ENCODE peak calls at places on chromosomes 5 and 9, in four cellular contexts. One of them, this sample, is unnamed.

GRCh38 chr5:65927497-65928340 is 1.3 kb downstream of the ERBIN start:
- DNase-seq in AG08395: peak
- DNase-seq in iris pigment epithelial cell: peak
- DNase-seq in activated CD4-positive, alpha-beta T cell treated with anti-CD3 and anti-CD28 coated beads, Interleukin-2, amount 10 ng/mL, durations not matched to agents 7 days and 5 days: peak
- DNase-seq in this sample: peak

GRCh38 chr5:121182788-121183490 is 668.7 kb upstream of the FTMT start:
- DNase-seq in iris pigment epithelial cell: peak
- DNase-seq in activated CD4-positive, alpha-beta T cell treated with anti-CD3 and anti-CD28 coated beads, Interleukin-2, amount 10 ng/mL, durations not matched to agents 7 days and 5 days: no peak
- DNase-seq in AG08395: no peak
- DNase-seq in this sample: no peak

GRCh38 chr9:134872482-134873231 is 8.0 kb upstream of the FCN2 start:
- DNase-seq in activated CD4-positive, alpha-beta T cell treated with anti-CD3 and anti-CD28 coated beads, Interleukin-2, amount 10 ng/mL, durations not matched to agents 7 days and 5 days: no peak
- DNase-seq in AG08395: no peak
- DNase-seq in iris pigment epithelial cell: no peak
- DNase-seq in this sample: no peak

GRCh38 chr5:134119720-134120119 is 5.2 kb downstream of the TCF7 start:
- DNase-seq in AG08395: no peak
- DNase-seq in activated CD4-positive, alpha-beta T cell treated with anti-CD3 and anti-CD28 coated beads, Interleukin-2, amount 10 ng/mL, durations not matched to agents 7 days and 5 days: no peak
- DNase-seq in iris pigment epithelial cell: no peak
- DNase-seq in this sample: no peak

GRCh38 chr9:114691046-114691955 is 9.3 kb upstream of the TEX48 start:
- DNase-seq in iris pigment epithelial cell: peak
- DNase-seq in AG08395: peak
- DNase-seq in activated CD4-positive, alpha-beta T cell treated with anti-CD3 and anti-CD28 coated beads, Interleukin-2, amount 10 ng/mL, durations not matched to agents 7 days and 5 days: peak
- DNase-seq in this sample: peak

GRCh38 chr5:400282-401215 is 42.4 kb upstream of the EXOC3 start:
- DNase-seq in activated CD4-positive, alpha-beta T cell treated with anti-CD3 and anti-CD28 coated beads, Interleukin-2, amount 10 ng/mL, durations not matched to agents 7 days and 5 days: peak
- DNase-seq in iris pigment epithelial cell: no peak
- DNase-seq in AG08395: peak
- DNase-seq in this sample: peak

GRCh38 chr5:174303437-174304045 is 258.0 kb downstream of the NSG2 start:
- DNase-seq in AG08395: no peak
- DNase-seq in iris pigment epithelial cell: no peak
- DNase-seq in activated CD4-positive, alpha-beta T cell treated with anti-CD3 and anti-CD28 coated beads, Interleukin-2, amount 10 ng/mL, durations not matched to agents 7 days and 5 days: no peak
- DNase-seq in this sample: no peak

GRCh38 chr9:108634164-108634563 is 221.6 kb downstream of the ACTL7B start:
- DNase-seq in iris pigment epithelial cell: peak
- DNase-seq in AG08395: peak
- DNase-seq in activated CD4-positive, alpha-beta T cell treated with anti-CD3 and anti-CD28 coated beads, Interleukin-2, amount 10 ng/mL, durations not matched to agents 7 days and 5 days: no peak
- DNase-seq in this sample: no peak

GRCh38 chr5:71529682-71530081 is 57.5 kb upstream of the MCCC2 start:
- DNase-seq in activated CD4-positive, alpha-beta T cell treated with anti-CD3 and anti-CD28 coated beads, Interleukin-2, amount 10 ng/mL, durations not matched to agents 7 days and 5 days: no peak
- DNase-seq in AG08395: no peak
- DNase-seq in iris pigment epithelial cell: no peak
- DNase-seq in this sample: no peak

GRCh38 chr5:59831341-59831989 is 62.1 kb downstream of the PDE4D start:
- DNase-seq in iris pigment epithelial cell: peak
- DNase-seq in activated CD4-positive, alpha-beta T cell treated with anti-CD3 and anti-CD28 coated beads, Interleukin-2, amount 10 ng/mL, durations not matched to agents 7 days and 5 days: no peak
- DNase-seq in AG08395: no peak
- DNase-seq in this sample: no peak

GRCh38 chr5:62256161-62257017 is 49.6 kb upstream of the KIF2A start:
- DNase-seq in activated CD4-positive, alpha-beta T cell treated with anti-CD3 and anti-CD28 coated beads, Interleukin-2, amount 10 ng/mL, durations not matched to agents 7 days and 5 days: peak
- DNase-seq in iris pigment epithelial cell: no peak
- DNase-seq in AG08395: no peak
- DNase-seq in this sample: no peak

GRCh38 chr5:139638090-139638735 is 9.9 kb upstream of the CXXC5 start:
- DNase-seq in activated CD4-positive, alpha-beta T cell treated with anti-CD3 and anti-CD28 coated beads, Interleukin-2, amount 10 ng/mL, durations not matched to agents 7 days and 5 days: no peak
- DNase-seq in iris pigment epithelial cell: peak
- DNase-seq in AG08395: peak
- DNase-seq in this sample: peak

GRCh38 chr5:134394932-134395331 is 16.7 kb downstream of the CDKN2AIPNL start:
- DNase-seq in activated CD4-positive, alpha-beta T cell treated with anti-CD3 and anti-CD28 coated beads, Interleukin-2, amount 10 ng/mL, durations not matched to agents 7 days and 5 days: no peak
- DNase-seq in AG08395: no peak
- DNase-seq in iris pigment epithelial cell: peak
- DNase-seq in this sample: no peak

GRCh38 chr9:126697350-126697749 is 83.6 kb downstream of the LMX1B start:
- DNase-seq in activated CD4-positive, alpha-beta T cell treated with anti-CD3 and anti-CD28 coated beads, Interleukin-2, amount 10 ng/mL, durations not matched to agents 7 days and 5 days: no peak
- DNase-seq in AG08395: no peak
- DNase-seq in iris pigment epithelial cell: no peak
- DNase-seq in this sample: no peak

GRCh38 chr5:118891252-118891651 is 97.1 kb downstream of the DTWD2 start:
- DNase-seq in AG08395: no peak
- DNase-seq in activated CD4-positive, alpha-beta T cell treated with anti-CD3 and anti-CD28 coated beads, Interleukin-2, amount 10 ng/mL, durations not matched to agents 7 days and 5 days: no peak
- DNase-seq in iris pigment epithelial cell: no peak
- DNase-seq in this sample: no peak

GRCh38 chr9:127720031-127720864 is 4.4 kb downstream of the TTC16 start:
- DNase-seq in AG08395: no peak
- DNase-seq in activated CD4-positive, alpha-beta T cell treated with anti-CD3 and anti-CD28 coated beads, Interleukin-2, amount 10 ng/mL, durations not matched to agents 7 days and 5 days: peak
- DNase-seq in iris pigment epithelial cell: no peak
- DNase-seq in this sample: no peak

GRCh38 chr9:108400267-108400666 is 455.5 kb downstream of the ACTL7B start:
- DNase-seq in AG08395: no peak
- DNase-seq in activated CD4-positive, alpha-beta T cell treated with anti-CD3 and anti-CD28 coated beads, Interleukin-2, amount 10 ng/mL, durations not matched to agents 7 days and 5 days: no peak
- DNase-seq in iris pigment epithelial cell: peak
- DNase-seq in this sample: no peak

GRCh38 chr5:6633469-6634326 is 458 bp downstream of the SRD5A1 start:
- DNase-seq in AG08395: peak
- DNase-seq in iris pigment epithelial cell: peak
- DNase-seq in activated CD4-positive, alpha-beta T cell treated with anti-CD3 and anti-CD28 coated beads, Interleukin-2, amount 10 ng/mL, durations not matched to agents 7 days and 5 days: no peak
- DNase-seq in this sample: peak

GRCh38 chr9:107755267-107755666 is 265.7 kb upstream of the KLF4 start:
- DNase-seq in activated CD4-positive, alpha-beta T cell treated with anti-CD3 and anti-CD28 coated beads, Interleukin-2, amount 10 ng/mL, durations not matched to agents 7 days and 5 days: no peak
- DNase-seq in AG08395: peak
- DNase-seq in iris pigment epithelial cell: peak
- DNase-seq in this sample: peak

GRCh38 chr5:3155717-3156116 is 404.2 kb upstream of the IRX2 start:
- DNase-seq in iris pigment epithelial cell: no peak
- DNase-seq in activated CD4-positive, alpha-beta T cell treated with anti-CD3 and anti-CD28 coated beads, Interleukin-2, amount 10 ng/mL, durations not matched to agents 7 days and 5 days: no peak
- DNase-seq in AG08395: no peak
- DNase-seq in this sample: no peak